ENCODE peak calls at places on chromosomes 6 and 20, in ten cellular contexts. V is neuronal stem cell, R is endothelial cell of umbilical vein, H is mammary epithelial cell, L is GM12878, B is K562, J is GM23248, I is IMR-90, T is SK-N-SH, D is HepG2. G is an unnamed sample.

GRCh38 chr6:24838081-24838480 is 39.4 kb upstream of the ARMH2 start:
- DNase-seq in R (no peak), V (no peak), L (no peak), D (no peak), T (no peak), B (no peak), I (no peak), J (peak), H (no peak), G (no peak)

GRCh38 chr6:14382381-14383236 is 265.0 kb downstream of the CD83 start:
- DNase-seq in D (no peak), J (no peak), V (no peak), R (no peak), I (no peak), L (no peak), H (no peak), T (no peak), B (no peak), G (no peak)

GRCh38 chr6:3205913-3206312 is 21.5 kb downstream of the TUBB2B start:
- DNase-seq in L (no peak), B (no peak), V (no peak), D (no peak), I (peak), J (peak), R (no peak), T (no peak), H (peak), G (no peak)

GRCh38 chr6:112877134-112878100 is 530.3 kb downstream of the RFPL4B start:
- DNase-seq in D (no peak), L (no peak), R (peak), I (peak), H (peak), B (no peak), J (peak), T (peak), V (no peak), G (no peak)

GRCh38 chr20:58070664-58071499 is 157.6 kb downstream of the ANKRD60 start:
- DNase-seq in R (no peak), J (no peak), B (no peak), V (no peak), D (no peak), I (no peak), L (no peak), T (no peak), H (no peak), G (no peak)

GRCh38 chr6:31070711-31071197 is 41.6 kb downstream of the C6orf15 start:
- DNase-seq in R (peak), T (no peak), D (peak), B (peak), J (peak), V (peak), L (no peak), I (peak), H (peak), G (peak)

GRCh38 chr6:49332781-49333180 is 130.3 kb downstream of the MMUT start:
- DNase-seq in D (no peak), L (no peak), T (no peak), H (no peak), B (no peak), I (no peak), V (no peak), R (peak), J (no peak), G (no peak)

GRCh38 chr6:155126727-155127439 is 131.8 kb downstream of the TIAM2 start:
- DNase-seq in B (peak), H (peak), I (peak), L (no peak), T (no peak), D (peak), R (peak), J (peak), V (no peak), G (peak)

GRCh38 chr6:113873043-113873667 is 16.0 kb downstream of the MARCKS start:
- DNase-seq in R (peak), I (no peak), H (no peak), J (no peak), V (no peak), B (no peak), L (no peak), D (peak), T (no peak), G (no peak)

GRCh38 chr6:119209452-119210205 is 131.2 kb upstream of the FAM184A start:
- DNase-seq in J (no peak), D (no peak), B (no peak), H (no peak), L (peak), V (no peak), I (peak), R (no peak), T (no peak), G (no peak)

GRCh38 chr20:63935447-63935846 is 20.8 kb downstream of the UCKL1 start:
- DNase-seq in D (no peak), T (no peak), I (no peak), B (no peak), V (no peak), R (no peak), L (no peak), H (no peak), J (no peak), G (no peak)

GRCh38 chr20:18188446-18188845 is 50.8 kb downstream of the KAT14 start:
- DNase-seq in R (no peak), I (peak), B (no peak), V (no peak), L (no peak), J (peak), D (no peak), T (no peak), H (no peak), G (no peak)

GRCh38 chr6:20929283-20929682 is 395.0 kb downstream of the CDKAL1 start:
- DNase-seq in J (no peak), D (no peak), T (no peak), L (no peak), R (no peak), I (peak), H (no peak), V (no peak), B (no peak), G (no peak)

GRCh38 chr6:100260584-100260983 is 204.1 kb downstream of the SIM1 start:
- DNase-seq in V (no peak), D (no peak), R (no peak), J (peak), T (no peak), H (no peak), B (no peak), L (no peak), I (peak), G (no peak)

GRCh38 chr6:52201046-52201445 is 14.9 kb downstream of the IL17A start:
- DNase-seq in T (no peak), B (no peak), L (no peak), H (no peak), R (no peak), D (no peak), J (no peak), V (no peak), I (no peak), G (no peak)

GRCh38 chr20:52105045-52105572 is 86.5 kb downstream of the ZFP64 start:
- DNase-seq in L (no peak), D (no peak), I (peak), J (peak), T (peak), V (peak), H (peak), R (peak), B (no peak), G (peak)

GRCh38 chr6:75691012-75691411 is 58.0 kb upstream of the MYO6 start:
- DNase-seq in H (peak), B (no peak), R (no peak), V (no peak), I (peak), L (no peak), T (no peak), J (peak), D (no peak), G (no peak)

GRCh38 chr6:126781582-126781981 is 336.9 kb upstream of the RSPO3 start:
- DNase-seq in T (no peak), J (no peak), R (no peak), L (no peak), B (no peak), I (no peak), D (no peak), H (no peak), V (no peak), G (no peak)

GRCh38 chr20:39853050-39853449 is 836.0 kb downstream of the MAFB start:
- DNase-seq in D (no peak), B (no peak), T (no peak), I (no peak), L (no peak), J (no peak), R (no peak), V (no peak), H (no peak), G (no peak)

GRCh38 chr6:146741609-146742008 is 142.8 kb downstream of the ADGB start:
- DNase-seq in B (no peak), I (peak), R (no peak), D (peak), T (no peak), J (no peak), H (no peak), L (no peak), V (no peak), G (no peak)

GRCh38 chr20:63173552-63174191 is 42.3 kb downstream of the YTHDF1 start:
- DNase-seq in D (peak), R (no peak), I (no peak), T (no peak), B (no peak), H (no peak), J (no peak), L (no peak), V (peak), G (no peak)

GRCh38 chr6:149985506-149985937 is 21.8 kb downstream of the ULBP1 start:
- DNase-seq in B (no peak), J (peak), H (no peak), L (no peak), I (no peak), R (no peak), T (no peak), V (no peak), D (no peak), G (no peak)

GRCh38 chr6:15280023-15280422 is 34.2 kb downstream of the JARID2 start:
- DNase-seq in L (no peak), B (no peak), T (no peak), H (no peak), D (peak), J (peak), I (peak), V (no peak), R (peak), G (no peak)

GRCh38 chr6:110563711-110564110 is 87.3 kb upstream of the SLC22A16 start:
- DNase-seq in R (no peak), H (no peak), I (no peak), T (no peak), J (no peak), L (no peak), B (no peak), D (no peak), V (no peak), G (no peak)

GRCh38 chr6:150345786-150346185 is 23.0 kb upstream of the IYD start:
- DNase-seq in D (no peak), L (no peak), V (no peak), H (peak), J (peak), I (no peak), T (no peak), R (no peak), B (no peak), G (no peak)

GRCh38 chr20:10167025-10167424 is 51.6 kb upstream of the SNAP25 start:
- DNase-seq in T (no peak), V (no peak), B (no peak), L (no peak), D (no peak), H (no peak), I (no peak), R (no peak), J (no peak), G (no peak)

GRCh38 chr20:47964174-47964573 is 178.9 kb upstream of the SULF2 start:
- DNase-seq in R (no peak), I (no peak), D (no peak), B (no peak), V (no peak), J (no peak), T (no peak), H (no peak), L (no peak), G (no peak)

GRCh38 chr6:144675231-144675861 is 390.2 kb downstream of the UTRN start:
- DNase-seq in H (peak), B (no peak), L (peak), J (no peak), T (no peak), D (no peak), R (peak), I (peak), V (no peak), G (no peak)

GRCh38 chr20:35840403-35840802 is 68.6 kb downstream of the PHF20 start:
- DNase-seq in V (no peak), B (no peak), D (no peak), T (peak), L (no peak), I (no peak), R (no peak), J (no peak), H (no peak), G (no peak)

GRCh38 chr20:20820104-20820503 is 107.7 kb upstream of the RALGAPA2 start:
- DNase-seq in D (peak), J (peak), L (no peak), H (no peak), B (peak), V (no peak), I (no peak), R (peak), T (peak), G (peak)

GRCh38 chr20:37902504-37903313 is at the start of gene VSTM2L:
- DNase-seq in R (no peak), T (peak), V (no peak), J (peak), H (peak), I (peak), L (no peak), B (peak), D (no peak), G (peak)

GRCh38 chr6:134031696-134032255 is 20.6 kb downstream of the SLC2A12 start:
- DNase-seq in D (no peak), I (peak), V (no peak), B (no peak), L (no peak), R (no peak), J (peak), T (no peak), H (peak), G (no peak)

GRCh38 chr20:62707981-62708521 is 585 bp upstream of the NTSR1 start:
- DNase-seq in J (no peak), L (no peak), R (no peak), I (no peak), D (no peak), B (no peak), H (no peak), T (peak), V (no peak), G (peak)

GRCh38 chr6:139530551-139530950 is 156.1 kb upstream of the CITED2 start:
- DNase-seq in H (no peak), D (no peak), I (no peak), T (no peak), V (no peak), B (no peak), J (no peak), L (no peak), R (no peak), G (no peak)
- H3K4me2 ChIP-seq in H (no peak), D (peak), I (no peak), T (peak), V (no peak), B (no peak), J (peak), L (no peak), R (no peak), G (no peak)

GRCh38 chr20:49549806-49550551 is 18.0 kb downstream of the PTGIS start:
- DNase-seq in T (no peak), L (no peak), J (no peak), V (no peak), B (no peak), H (no peak), R (no peak), I (no peak), D (no peak), G (no peak)

GRCh38 chr20:49557449-49557848 is 10.5 kb downstream of the PTGIS start:
- DNase-seq in V (no peak), J (peak), H (no peak), L (no peak), I (peak), D (no peak), T (no peak), B (peak), R (peak), G (no peak)

GRCh38 chr20:49548371-49548947 is 19.5 kb downstream of the PTGIS start:
- DNase-seq in L (no peak), I (no peak), T (no peak), D (no peak), H (no peak), B (no peak), R (no peak), V (no peak), J (no peak), G (no peak)

DNA sequence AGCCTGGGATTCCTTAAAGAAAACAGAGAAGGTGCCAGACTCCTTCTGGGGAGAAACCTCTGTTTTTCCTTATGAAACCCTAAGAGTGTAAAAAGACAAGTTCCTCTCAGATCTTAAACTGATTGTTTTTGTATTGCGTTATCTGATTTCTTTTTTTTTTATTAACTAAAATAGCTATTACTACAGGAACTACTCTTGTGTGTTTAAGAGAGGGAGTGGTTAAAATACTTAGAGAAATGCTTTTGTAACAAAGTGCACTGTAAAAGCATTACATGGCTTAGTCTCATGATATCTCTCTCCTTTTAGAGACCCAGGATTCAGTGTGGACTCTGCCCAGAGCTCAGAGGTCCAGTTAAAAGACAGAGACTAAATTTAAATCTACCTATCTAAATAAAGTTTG is 15.9 kb downstream of the PTGIS start:
- DNase-seq in L (no peak), D (no peak), H (no peak), B (no peak), T (no peak), V (no peak), I (no peak), J (no peak), R (peak), G (no peak)
- H3K9ac ChIP-seq in L (no peak), D (no peak), H (no peak), B (no peak), T (no peak), V (no peak), I (no peak), J (peak), R (no peak), G (no peak)

GRCh38 chr20:6269163-6269873 is 146.5 kb upstream of the FERMT1 start:
- DNase-seq in L (no peak), B (no peak), I (no peak), D (no peak), R (no peak), J (no peak), V (no peak), H (no peak), T (no peak), G (peak)

DNA sequence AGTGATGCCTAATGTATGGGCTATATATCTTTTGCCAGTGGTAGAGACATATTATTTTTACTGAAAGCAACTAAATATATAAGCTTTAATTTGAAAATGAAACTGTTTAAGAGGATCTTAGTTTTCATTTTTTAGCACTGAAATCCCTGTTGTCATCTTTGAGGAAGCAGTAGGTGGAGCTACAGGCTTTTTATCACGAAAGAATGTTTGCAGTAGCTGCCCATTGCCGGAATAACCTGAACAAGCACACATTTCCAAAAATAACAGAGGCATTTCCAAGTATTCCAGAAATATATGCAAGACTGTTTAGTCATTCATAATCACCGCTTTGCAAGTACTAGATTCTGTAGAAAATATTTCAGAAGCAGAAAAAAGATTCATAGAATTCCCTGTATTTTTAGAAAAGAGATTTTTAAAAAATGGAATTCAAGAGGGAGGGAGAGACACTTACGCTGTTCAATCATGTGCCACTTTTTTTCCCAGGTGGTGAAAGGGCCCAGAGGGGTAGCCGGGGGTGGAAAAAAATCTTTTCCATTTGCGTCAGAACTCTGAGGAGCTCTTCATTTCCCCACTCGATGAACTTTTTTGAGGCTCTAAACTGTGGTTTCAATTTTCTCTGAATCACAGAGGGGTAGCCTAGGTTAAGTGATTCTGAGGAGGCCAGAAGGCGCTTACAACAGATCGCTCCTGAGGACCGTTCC is 142.5 kb upstream of the FERMT1 start:
- DNase-seq in H (peak), T (peak), R (peak), J (peak), V (no peak), L (no peak), B (no peak), D (peak), I (peak), G (no peak)
- H3K4me2 ChIP-seq in H (peak), T (peak), R (peak), J (peak), V (no peak), L (no peak), B (no peak), D (no peak), I (peak), G (no peak)

DNA sequence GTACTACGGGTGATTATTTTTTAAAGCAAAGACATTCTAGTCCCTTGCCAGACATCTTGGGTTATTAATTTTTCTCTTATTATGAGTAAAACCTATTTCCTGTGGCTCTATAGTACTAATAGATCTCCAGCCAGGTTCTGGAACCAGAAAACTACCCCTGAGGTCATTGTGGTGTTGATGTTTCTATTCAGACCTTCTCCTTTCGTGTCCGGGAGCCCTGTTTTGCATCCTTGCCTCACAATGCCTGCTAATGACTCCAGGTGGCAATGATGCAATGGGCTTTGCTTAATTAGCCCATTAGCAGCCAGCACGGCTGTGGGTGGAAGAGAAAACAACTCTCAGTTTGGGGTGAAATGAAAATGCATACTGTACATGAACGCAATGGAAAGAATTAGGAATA is 62.9 kb upstream of the ARG1 start:
- DNase-seq in B (no peak), L (peak), V (no peak), J (no peak), D (no peak), T (no peak), H (no peak), I (no peak), R (no peak), G (peak)
- H3K9ac ChIP-seq in B (no peak), L (no peak), V (no peak), J (no peak), D (no peak), T (no peak), H (no peak), I (no peak), R (no peak), G (no peak)

DNA sequence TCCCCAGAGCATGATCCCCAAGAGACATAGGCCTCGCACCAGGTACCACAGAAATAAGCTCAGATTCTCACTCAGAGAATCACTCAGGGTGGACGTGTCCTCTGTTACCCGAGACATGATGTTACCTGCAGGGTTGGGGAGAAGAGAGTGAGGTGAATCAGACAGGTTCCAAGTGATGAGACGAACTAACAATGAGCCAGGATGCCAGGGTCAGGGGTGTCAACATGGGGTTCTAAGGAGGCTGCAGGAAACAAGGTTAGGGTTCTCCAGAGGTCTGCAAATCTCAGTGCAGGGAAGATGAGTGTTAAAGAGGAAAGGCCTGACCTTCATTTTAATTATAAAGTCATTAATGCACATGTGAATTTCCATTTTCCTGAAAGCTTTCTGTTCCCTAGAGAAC is 2.5 kb downstream of the TAP1 start:
- DNase-seq in H (no peak), B (no peak), D (no peak), T (no peak), L (no peak), J (no peak), R (no peak), V (no peak), I (no peak), G (no peak)
- H3K4me2 ChIP-seq in H (no peak), B (no peak), D (no peak), T (no peak), L (peak), J (no peak), R (no peak), V (no peak), I (no peak), G (no peak)